ENCODE peak calls at places on chromosomes 6 and 20, in eight cellular contexts. One of them, this sample, is unnamed.

GRCh38 chr6:98146656-98147055 is 687.7 kb upstream of the POU3F2 start:
- DNase-seq in choroid plexus epithelial cell: no peak
- DNase-seq in SK-N-MC: no peak
- DNase-seq in dorsolateral prefrontal cortex: no peak
- DNase-seq in lung: no peak
- DNase-seq in left ventricle myocardium inferior: no peak
- DNase-seq in MM.1S: no peak
- DNase-seq in naive thymus-derived CD4-positive, alpha-beta T cell: no peak
- DNase-seq in this sample: no peak

GRCh38 chr6:70763754-70764153 is 96.1 kb downstream of the SMAP1 start:
- DNase-seq in choroid plexus epithelial cell: peak
- DNase-seq in SK-N-MC: no peak
- DNase-seq in dorsolateral prefrontal cortex: no peak
- DNase-seq in lung: no peak
- DNase-seq in left ventricle myocardium inferior: no peak
- DNase-seq in MM.1S: no peak
- DNase-seq in naive thymus-derived CD4-positive, alpha-beta T cell: no peak
- DNase-seq in this sample: no peak

GRCh38 chr6:46410330-46410953 is 80.8 kb downstream of the RCAN2 start:
- DNase-seq in choroid plexus epithelial cell: peak
- DNase-seq in SK-N-MC: no peak
- DNase-seq in dorsolateral prefrontal cortex: peak
- DNase-seq in lung: no peak
- DNase-seq in left ventricle myocardium inferior: no peak
- DNase-seq in MM.1S: peak
- DNase-seq in naive thymus-derived CD4-positive, alpha-beta T cell: peak
- DNase-seq in this sample: peak

GRCh38 chr20:57180954-57181353 is 85.5 kb downstream of the BMP7 start:
- DNase-seq in choroid plexus epithelial cell: no peak
- DNase-seq in SK-N-MC: no peak
- DNase-seq in dorsolateral prefrontal cortex: no peak
- DNase-seq in lung: no peak
- DNase-seq in left ventricle myocardium inferior: no peak
- DNase-seq in MM.1S: no peak
- DNase-seq in naive thymus-derived CD4-positive, alpha-beta T cell: no peak
- DNase-seq in this sample: no peak

GRCh38 chr6:52233975-52234823 is 10.1 kb downstream of the IL17F start:
- DNase-seq in choroid plexus epithelial cell: peak
- DNase-seq in SK-N-MC: peak
- DNase-seq in dorsolateral prefrontal cortex: no peak
- DNase-seq in lung: no peak
- DNase-seq in left ventricle myocardium inferior: no peak
- DNase-seq in MM.1S: peak
- DNase-seq in naive thymus-derived CD4-positive, alpha-beta T cell: no peak
- DNase-seq in this sample: no peak

GRCh38 chr6:1388081-1388926 is 1.1 kb upstream of the FOXF2 start:
- DNase-seq in choroid plexus epithelial cell: peak
- DNase-seq in SK-N-MC: no peak
- DNase-seq in dorsolateral prefrontal cortex: no peak
- DNase-seq in lung: no peak
- DNase-seq in left ventricle myocardium inferior: no peak
- DNase-seq in MM.1S: no peak
- DNase-seq in naive thymus-derived CD4-positive, alpha-beta T cell: no peak
- DNase-seq in this sample: no peak

GRCh38 chr6:136487746-136488145 is 62.5 kb downstream of the MAP7 start:
- DNase-seq in choroid plexus epithelial cell: no peak
- DNase-seq in SK-N-MC: no peak
- DNase-seq in dorsolateral prefrontal cortex: no peak
- DNase-seq in lung: no peak
- DNase-seq in left ventricle myocardium inferior: no peak
- DNase-seq in MM.1S: no peak
- DNase-seq in naive thymus-derived CD4-positive, alpha-beta T cell: no peak
- DNase-seq in this sample: no peak

GRCh38 chr20:20441259-20441658 is 73.4 kb downstream of the INSM1 start:
- DNase-seq in choroid plexus epithelial cell: no peak
- DNase-seq in SK-N-MC: no peak
- DNase-seq in dorsolateral prefrontal cortex: no peak
- DNase-seq in lung: no peak
- DNase-seq in left ventricle myocardium inferior: no peak
- DNase-seq in MM.1S: no peak
- DNase-seq in naive thymus-derived CD4-positive, alpha-beta T cell: no peak
- DNase-seq in this sample: no peak

GRCh38 chr6:170107606-170108222 is 183.2 kb downstream of the DLL1 start:
- DNase-seq in choroid plexus epithelial cell: no peak
- DNase-seq in SK-N-MC: no peak
- DNase-seq in dorsolateral prefrontal cortex: no peak
- DNase-seq in lung: no peak
- DNase-seq in left ventricle myocardium inferior: peak
- DNase-seq in MM.1S: no peak
- DNase-seq in naive thymus-derived CD4-positive, alpha-beta T cell: no peak
- DNase-seq in this sample: no peak

GRCh38 chr6:110325197-110325596 is 33.0 kb downstream of the METTL24 start:
- DNase-seq in choroid plexus epithelial cell: peak
- DNase-seq in SK-N-MC: no peak
- DNase-seq in dorsolateral prefrontal cortex: no peak
- DNase-seq in lung: no peak
- DNase-seq in left ventricle myocardium inferior: no peak
- DNase-seq in MM.1S: no peak
- DNase-seq in naive thymus-derived CD4-positive, alpha-beta T cell: no peak
- DNase-seq in this sample: no peak

GRCh38 chr20:21505161-21505809 is 8.6 kb downstream of the NKX2-2 start:
- DNase-seq in choroid plexus epithelial cell: peak
- DNase-seq in SK-N-MC: no peak
- DNase-seq in dorsolateral prefrontal cortex: peak
- DNase-seq in lung: peak
- DNase-seq in left ventricle myocardium inferior: peak
- DNase-seq in MM.1S: peak
- DNase-seq in naive thymus-derived CD4-positive, alpha-beta T cell: peak
- DNase-seq in this sample: peak

GRCh38 chr6:111861321-111861938 is 11.8 kb downstream of the FYN start:
- DNase-seq in choroid plexus epithelial cell: no peak
- DNase-seq in SK-N-MC: no peak
- DNase-seq in dorsolateral prefrontal cortex: no peak
- DNase-seq in lung: no peak
- DNase-seq in left ventricle myocardium inferior: no peak
- DNase-seq in MM.1S: no peak
- DNase-seq in naive thymus-derived CD4-positive, alpha-beta T cell: no peak
- DNase-seq in this sample: no peak

GRCh38 chr6:22442826-22443225 is 126.5 kb upstream of the HDGFL1 start:
- DNase-seq in choroid plexus epithelial cell: peak
- DNase-seq in SK-N-MC: no peak
- DNase-seq in dorsolateral prefrontal cortex: no peak
- DNase-seq in lung: no peak
- DNase-seq in left ventricle myocardium inferior: no peak
- DNase-seq in MM.1S: no peak
- DNase-seq in naive thymus-derived CD4-positive, alpha-beta T cell: no peak
- DNase-seq in this sample: no peak

GRCh38 chr6:143078468-143079324 is 18.0 kb downstream of the AIG1 start:
- DNase-seq in choroid plexus epithelial cell: peak
- DNase-seq in SK-N-MC: no peak
- DNase-seq in dorsolateral prefrontal cortex: no peak
- DNase-seq in lung: no peak
- DNase-seq in left ventricle myocardium inferior: no peak
- DNase-seq in MM.1S: no peak
- DNase-seq in naive thymus-derived CD4-positive, alpha-beta T cell: no peak
- DNase-seq in this sample: no peak

GRCh38 chr20:32183947-32184635 is 23.5 kb downstream of the PLAGL2 start:
- DNase-seq in choroid plexus epithelial cell: no peak
- DNase-seq in SK-N-MC: no peak
- DNase-seq in dorsolateral prefrontal cortex: no peak
- DNase-seq in lung: no peak
- DNase-seq in left ventricle myocardium inferior: no peak
- DNase-seq in MM.1S: no peak
- DNase-seq in naive thymus-derived CD4-positive, alpha-beta T cell: no peak
- DNase-seq in this sample: no peak

GRCh38 chr20:19137641-19138040 is 74.8 kb upstream of the SLC24A3 start:
- DNase-seq in choroid plexus epithelial cell: no peak
- DNase-seq in SK-N-MC: no peak
- DNase-seq in dorsolateral prefrontal cortex: no peak
- DNase-seq in lung: no peak
- DNase-seq in left ventricle myocardium inferior: no peak
- DNase-seq in MM.1S: no peak
- DNase-seq in naive thymus-derived CD4-positive, alpha-beta T cell: no peak
- DNase-seq in this sample: no peak

GRCh38 chr6:13006578-13007300 is 290.2 kb downstream of the PHACTR1 start:
- DNase-seq in choroid plexus epithelial cell: peak
- DNase-seq in SK-N-MC: no peak
- DNase-seq in dorsolateral prefrontal cortex: no peak
- DNase-seq in lung: no peak
- DNase-seq in left ventricle myocardium inferior: no peak
- DNase-seq in MM.1S: no peak
- DNase-seq in naive thymus-derived CD4-positive, alpha-beta T cell: no peak
- DNase-seq in this sample: no peak

DNA sequence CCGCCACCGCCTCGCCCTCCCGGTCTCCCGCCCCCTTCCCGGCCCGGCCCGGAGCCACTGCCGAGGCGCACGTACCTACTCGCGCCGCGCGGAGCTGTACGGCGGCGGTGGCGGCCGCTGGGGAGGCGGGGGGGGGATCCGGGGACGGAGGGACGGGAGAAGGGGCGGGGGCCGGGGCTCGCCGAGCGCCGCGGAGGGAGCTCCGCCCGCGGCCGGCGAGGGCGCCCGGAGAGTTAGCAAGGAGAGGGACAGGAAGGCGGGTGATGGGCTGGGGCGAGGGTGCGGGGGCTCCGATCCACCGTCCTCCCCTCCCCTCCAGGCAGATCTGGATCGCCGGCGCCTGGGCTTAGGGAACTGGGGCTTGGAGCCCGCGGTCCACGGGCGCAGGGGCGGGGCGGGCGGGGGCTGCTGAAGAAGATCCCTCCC is 548 bp upstream of the TMEM74B start:
- DNase-seq in choroid plexus epithelial cell: no peak
- DNase-seq in SK-N-MC: no peak
- DNase-seq in dorsolateral prefrontal cortex: no peak
- DNase-seq in lung: no peak
- DNase-seq in left ventricle myocardium inferior: no peak
- DNase-seq in MM.1S: no peak
- DNase-seq in naive thymus-derived CD4-positive, alpha-beta T cell: peak
- DNase-seq in this sample: no peak
- H3K4me3 ChIP-seq in choroid plexus epithelial cell: peak
- H3K4me3 ChIP-seq in SK-N-MC: peak
- H3K4me3 ChIP-seq in dorsolateral prefrontal cortex: peak
- H3K4me3 ChIP-seq in lung: peak
- H3K4me3 ChIP-seq in left ventricle myocardium inferior: peak
- H3K4me3 ChIP-seq in MM.1S: peak
- H3K4me3 ChIP-seq in naive thymus-derived CD4-positive, alpha-beta T cell: no peak
- H3K4me3 ChIP-seq in this sample: peak

GRCh38 chr20:25532971-25533391 is 52.4 kb downstream of the NINL start:
- DNase-seq in choroid plexus epithelial cell: no peak
- DNase-seq in SK-N-MC: no peak
- DNase-seq in dorsolateral prefrontal cortex: no peak
- DNase-seq in lung: no peak
- DNase-seq in left ventricle myocardium inferior: no peak
- DNase-seq in MM.1S: no peak
- DNase-seq in naive thymus-derived CD4-positive, alpha-beta T cell: no peak
- DNase-seq in this sample: no peak
- H3K4me3 ChIP-seq in choroid plexus epithelial cell: no peak
- H3K4me3 ChIP-seq in SK-N-MC: no peak
- H3K4me3 ChIP-seq in dorsolateral prefrontal cortex: peak
- H3K4me3 ChIP-seq in lung: no peak
- H3K4me3 ChIP-seq in left ventricle myocardium inferior: peak
- H3K4me3 ChIP-seq in MM.1S: no peak
- H3K4me3 ChIP-seq in naive thymus-derived CD4-positive, alpha-beta T cell: no peak
- H3K4me3 ChIP-seq in this sample: no peak

GRCh38 chr6:20069130-20069529 is 143.1 kb downstream of the MBOAT1 start:
- DNase-seq in choroid plexus epithelial cell: no peak
- DNase-seq in SK-N-MC: no peak
- DNase-seq in dorsolateral prefrontal cortex: no peak
- DNase-seq in lung: no peak
- DNase-seq in left ventricle myocardium inferior: no peak
- DNase-seq in MM.1S: no peak
- DNase-seq in naive thymus-derived CD4-positive, alpha-beta T cell: no peak
- DNase-seq in this sample: no peak
- H3K4me3 ChIP-seq in choroid plexus epithelial cell: no peak
- H3K4me3 ChIP-seq in SK-N-MC: no peak
- H3K4me3 ChIP-seq in dorsolateral prefrontal cortex: no peak
- H3K4me3 ChIP-seq in lung: no peak
- H3K4me3 ChIP-seq in left ventricle myocardium inferior: no peak
- H3K4me3 ChIP-seq in MM.1S: no peak
- H3K4me3 ChIP-seq in naive thymus-derived CD4-positive, alpha-beta T cell: no peak
- H3K4me3 ChIP-seq in this sample: no peak

GRCh38 chr20:38350879-38351775 is 4.8 kb downstream of the LBP start:
- DNase-seq in choroid plexus epithelial cell: no peak
- DNase-seq in SK-N-MC: no peak
- DNase-seq in dorsolateral prefrontal cortex: no peak
- DNase-seq in lung: no peak
- DNase-seq in left ventricle myocardium inferior: peak
- DNase-seq in MM.1S: no peak
- DNase-seq in naive thymus-derived CD4-positive, alpha-beta T cell: no peak
- DNase-seq in this sample: no peak
- H3K4me3 ChIP-seq in choroid plexus epithelial cell: no peak
- H3K4me3 ChIP-seq in SK-N-MC: no peak
- H3K4me3 ChIP-seq in dorsolateral prefrontal cortex: no peak
- H3K4me3 ChIP-seq in lung: no peak
- H3K4me3 ChIP-seq in left ventricle myocardium inferior: no peak
- H3K4me3 ChIP-seq in MM.1S: no peak
- H3K4me3 ChIP-seq in naive thymus-derived CD4-positive, alpha-beta T cell: no peak
- H3K4me3 ChIP-seq in this sample: no peak

DNA sequence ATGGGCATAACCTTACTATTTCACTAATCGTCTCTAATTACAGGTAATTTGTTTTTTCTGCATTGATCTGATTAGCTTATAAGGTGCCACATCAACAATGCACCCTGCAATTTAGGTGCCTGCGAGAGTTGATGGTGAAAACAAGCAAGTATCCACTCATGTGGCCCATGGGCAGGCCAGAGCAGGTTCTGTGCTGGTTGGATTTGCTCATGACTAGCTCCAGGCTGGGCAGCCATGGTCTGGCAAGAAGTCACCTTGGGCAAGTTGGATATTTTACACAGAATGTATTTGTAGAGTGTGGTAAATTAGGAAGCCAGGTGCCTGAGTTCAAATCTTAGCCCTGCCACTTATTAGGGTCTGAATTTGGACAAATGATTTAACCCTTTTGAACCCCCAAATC is 25.3 kb downstream of the RAB44 start:
- DNase-seq in choroid plexus epithelial cell: no peak
- DNase-seq in SK-N-MC: no peak
- DNase-seq in dorsolateral prefrontal cortex: no peak
- DNase-seq in lung: no peak
- DNase-seq in left ventricle myocardium inferior: no peak
- DNase-seq in MM.1S: no peak
- DNase-seq in naive thymus-derived CD4-positive, alpha-beta T cell: no peak
- DNase-seq in this sample: no peak
- H3K4me3 ChIP-seq in choroid plexus epithelial cell: no peak
- H3K4me3 ChIP-seq in SK-N-MC: no peak
- H3K4me3 ChIP-seq in dorsolateral prefrontal cortex: no peak
- H3K4me3 ChIP-seq in lung: no peak
- H3K4me3 ChIP-seq in left ventricle myocardium inferior: no peak
- H3K4me3 ChIP-seq in MM.1S: no peak
- H3K4me3 ChIP-seq in naive thymus-derived CD4-positive, alpha-beta T cell: no peak
- H3K4me3 ChIP-seq in this sample: no peak

GRCh38 chr6:28553986-28554881 is 28.6 kb downstream of the GPX5 start:
- DNase-seq in choroid plexus epithelial cell: no peak
- DNase-seq in SK-N-MC: no peak
- DNase-seq in dorsolateral prefrontal cortex: no peak
- DNase-seq in lung: no peak
- DNase-seq in left ventricle myocardium inferior: no peak
- DNase-seq in MM.1S: no peak
- DNase-seq in naive thymus-derived CD4-positive, alpha-beta T cell: no peak
- DNase-seq in this sample: no peak
- H3K4me3 ChIP-seq in choroid plexus epithelial cell: no peak
- H3K4me3 ChIP-seq in SK-N-MC: no peak
- H3K4me3 ChIP-seq in dorsolateral prefrontal cortex: peak
- H3K4me3 ChIP-seq in lung: no peak
- H3K4me3 ChIP-seq in left ventricle myocardium inferior: peak
- H3K4me3 ChIP-seq in MM.1S: no peak
- H3K4me3 ChIP-seq in naive thymus-derived CD4-positive, alpha-beta T cell: no peak
- H3K4me3 ChIP-seq in this sample: peak

This sample was measured in heart right ventricle.